ENCODE peak calls at places on chromosomes 2 and 18, in ten cellular contexts. One of them, this sample, is unnamed. For H3K4me1 and H3K36me3, the result is how much of the 10 kb centered on the place peaks cover.

GRCh38 chr18:45521777-45522176 is 93.5 kb upstream of the SLC14A2 start:
- DNase-seq in right lobe of liver: no peak
- DNase-seq in ovary: no peak
- DNase-seq in sigmoid colon: no peak
- DNase-seq in GM23338: no peak
- DNase-seq in hepatocyte: peak
- DNase-seq in Panc1: no peak
- DNase-seq in lower lobe of right lung: no peak
- DNase-seq in DND-41: no peak
- DNase-seq in heart right ventricle: no peak
- DNase-seq in this sample: no peak

GRCh38 chr18:8654482-8655451 is 45.5 kb downstream of the RAB12 start:
- DNase-seq in GM23338: peak
- DNase-seq in Panc1: no peak
- DNase-seq in lower lobe of right lung: no peak
- DNase-seq in right lobe of liver: no peak
- DNase-seq in ovary: no peak
- DNase-seq in DND-41: no peak
- DNase-seq in heart right ventricle: no peak
- DNase-seq in sigmoid colon: no peak
- DNase-seq in hepatocyte: peak
- DNase-seq in this sample: no peak

GRCh38 chr18:27400001-27400400 is 214.9 kb upstream of the CHST9 start:
- DNase-seq in hepatocyte: no peak
- DNase-seq in ovary: no peak
- DNase-seq in lower lobe of right lung: no peak
- DNase-seq in right lobe of liver: no peak
- DNase-seq in DND-41: no peak
- DNase-seq in Panc1: no peak
- DNase-seq in sigmoid colon: no peak
- DNase-seq in GM23338: peak
- DNase-seq in heart right ventricle: no peak
- DNase-seq in this sample: no peak

GRCh38 chr2:220162320-220162719 is 534.9 kb downstream of the SLC4A3 start:
- DNase-seq in DND-41: no peak
- DNase-seq in heart right ventricle: no peak
- DNase-seq in ovary: no peak
- DNase-seq in sigmoid colon: no peak
- DNase-seq in right lobe of liver: no peak
- DNase-seq in Panc1: no peak
- DNase-seq in hepatocyte: no peak
- DNase-seq in GM23338: no peak
- DNase-seq in lower lobe of right lung: no peak
- DNase-seq in this sample: no peak

GRCh38 chr2:102788216-102788879 is 26.5 kb downstream of the TMEM182 start:
- DNase-seq in GM23338: no peak
- DNase-seq in DND-41: no peak
- DNase-seq in Panc1: no peak
- DNase-seq in lower lobe of right lung: no peak
- DNase-seq in sigmoid colon: no peak
- DNase-seq in right lobe of liver: no peak
- DNase-seq in heart right ventricle: no peak
- DNase-seq in ovary: no peak
- DNase-seq in hepatocyte: no peak
- DNase-seq in this sample: no peak

GRCh38 chr2:136255648-136256461 is 137.9 kb upstream of the CXCR4 start:
- DNase-seq in ovary: no peak
- DNase-seq in sigmoid colon: no peak
- DNase-seq in GM23338: no peak
- DNase-seq in DND-41: no peak
- DNase-seq in heart right ventricle: no peak
- DNase-seq in hepatocyte: no peak
- DNase-seq in Panc1: no peak
- DNase-seq in lower lobe of right lung: no peak
- DNase-seq in right lobe of liver: no peak
- DNase-seq in this sample: no peak

GRCh38 chr2:38598991-38599295 is 3.8 kb downstream of the HNRNPLL start:
- DNase-seq in heart right ventricle: no peak
- DNase-seq in hepatocyte: no peak
- DNase-seq in DND-41: no peak
- DNase-seq in right lobe of liver: no peak
- DNase-seq in Panc1: no peak
- DNase-seq in ovary: no peak
- DNase-seq in GM23338: no peak
- DNase-seq in lower lobe of right lung: no peak
- DNase-seq in sigmoid colon: no peak
- DNase-seq in this sample: no peak

GRCh38 chr2:230219419-230220331 is at the start of gene SP110:
- DNase-seq in ovary: peak
- DNase-seq in GM23338: peak
- DNase-seq in Panc1: peak
- DNase-seq in hepatocyte: peak
- DNase-seq in DND-41: peak
- DNase-seq in sigmoid colon: peak
- DNase-seq in right lobe of liver: peak
- DNase-seq in lower lobe of right lung: peak
- DNase-seq in heart right ventricle: peak
- DNase-seq in this sample: peak

GRCh38 chr2:11019614-11020013 is 107.9 kb downstream of the KCNF1 start:
- DNase-seq in ovary: no peak
- DNase-seq in DND-41: no peak
- DNase-seq in Panc1: no peak
- DNase-seq in lower lobe of right lung: no peak
- DNase-seq in hepatocyte: no peak
- DNase-seq in GM23338: no peak
- DNase-seq in sigmoid colon: no peak
- DNase-seq in heart right ventricle: no peak
- DNase-seq in right lobe of liver: no peak
- DNase-seq in this sample: no peak

GRCh38 chr2:128599700-128600099 is 281.0 kb upstream of the HS6ST1 start:
- DNase-seq in Panc1: no peak
- DNase-seq in GM23338: no peak
- DNase-seq in right lobe of liver: no peak
- DNase-seq in heart right ventricle: no peak
- DNase-seq in hepatocyte: no peak
- DNase-seq in sigmoid colon: peak
- DNase-seq in ovary: peak
- DNase-seq in DND-41: no peak
- DNase-seq in lower lobe of right lung: no peak
- DNase-seq in this sample: peak
- H3K4me1 ChIP-seq in Panc1: under half
- H3K4me1 ChIP-seq in GM23338: under half
- H3K4me1 ChIP-seq in right lobe of liver: under half
- H3K4me1 ChIP-seq in heart right ventricle: under half
- H3K4me1 ChIP-seq in hepatocyte: under half
- H3K4me1 ChIP-seq in sigmoid colon: under half
- H3K4me1 ChIP-seq in ovary: under half
- H3K4me1 ChIP-seq in DND-41: under half
- H3K4me1 ChIP-seq in lower lobe of right lung: under half
- H3K4me1 ChIP-seq in this sample: under half

DNA sequence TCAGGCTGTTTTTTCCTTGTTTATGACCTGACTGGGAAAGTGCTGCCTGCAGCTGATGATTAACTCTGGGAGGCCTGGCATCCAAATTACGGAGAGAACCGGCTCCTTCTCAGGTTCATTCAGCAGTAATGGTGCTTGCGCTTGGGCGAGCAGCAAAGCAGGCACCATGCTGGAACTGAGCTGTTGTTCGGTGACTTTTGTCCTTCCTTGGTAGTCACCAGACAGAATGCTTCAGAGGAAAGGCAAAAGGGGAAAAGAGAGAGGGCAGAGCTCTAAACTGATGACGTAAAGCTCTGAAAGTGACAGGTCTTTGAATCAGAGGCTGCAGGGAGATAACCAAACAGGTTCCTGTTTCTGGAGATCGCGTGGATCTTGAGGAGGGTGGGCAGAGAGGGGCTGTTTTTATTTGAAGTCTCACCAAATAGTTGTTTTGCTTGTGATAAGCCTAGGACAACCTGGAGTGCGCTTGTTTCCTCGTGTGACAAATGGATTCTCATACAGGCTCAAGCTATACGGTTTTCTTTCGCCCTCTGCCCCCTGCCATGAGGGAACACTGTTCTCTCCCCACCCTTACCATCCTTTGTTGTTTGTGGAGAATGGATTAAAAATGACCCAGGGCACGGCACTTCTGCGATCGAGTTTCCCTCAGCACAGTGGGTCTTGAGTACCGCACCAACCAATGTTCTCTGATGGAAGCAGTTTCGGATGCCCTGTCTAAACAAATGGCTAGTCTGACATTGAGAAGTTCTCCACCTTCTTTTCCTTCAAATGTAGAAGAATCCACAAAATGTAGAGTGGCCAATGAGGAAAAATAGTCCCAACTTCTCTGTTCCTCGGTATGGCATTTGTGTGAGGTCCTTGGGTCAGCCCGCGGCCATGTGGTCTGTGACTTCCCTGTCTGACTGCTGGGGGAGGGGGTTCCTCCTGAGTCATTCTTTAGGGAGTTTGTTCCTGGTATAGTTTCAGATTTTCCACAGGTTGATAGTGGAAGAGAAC is 1.3 kb downstream of the RASGRP3 start:
- DNase-seq in sigmoid colon: peak
- DNase-seq in GM23338: no peak
- DNase-seq in heart right ventricle: peak
- DNase-seq in ovary: no peak
- DNase-seq in DND-41: no peak
- DNase-seq in right lobe of liver: peak
- DNase-seq in hepatocyte: peak
- DNase-seq in Panc1: peak
- DNase-seq in lower lobe of right lung: peak
- DNase-seq in this sample: no peak
- H3K36me3 ChIP-seq in sigmoid colon: under half
- H3K36me3 ChIP-seq in GM23338: under half
- H3K36me3 ChIP-seq in heart right ventricle: under half
- H3K36me3 ChIP-seq in ovary: under half
- H3K36me3 ChIP-seq in DND-41: under half
- H3K36me3 ChIP-seq in right lobe of liver: under half
- H3K36me3 ChIP-seq in hepatocyte: under half
- H3K36me3 ChIP-seq in Panc1: under half
- H3K36me3 ChIP-seq in lower lobe of right lung: under half
- H3K36me3 ChIP-seq in this sample: under half

GRCh38 chr2:112814278-112814677 is 22.3 kb downstream of the IL1B start:
- DNase-seq in lower lobe of right lung: no peak
- DNase-seq in DND-41: no peak
- DNase-seq in ovary: no peak
- DNase-seq in hepatocyte: no peak
- DNase-seq in GM23338: peak
- DNase-seq in Panc1: no peak
- DNase-seq in right lobe of liver: no peak
- DNase-seq in sigmoid colon: no peak
- DNase-seq in heart right ventricle: no peak
- DNase-seq in this sample: no peak
- TF ChIP-seq CTCF in lower lobe of right lung: no peak
- TF ChIP-seq CTCF in DND-41: no peak
- TF ChIP-seq CTCF in ovary: no peak
- TF ChIP-seq CTCF in hepatocyte: no peak
- TF ChIP-seq CTCF in GM23338: no peak
- TF ChIP-seq CTCF in Panc1: no peak
- TF ChIP-seq CTCF in right lobe of liver: no peak
- TF ChIP-seq CTCF in sigmoid colon: no peak
- TF ChIP-seq CTCF in heart right ventricle: no peak
- TF ChIP-seq CTCF in this sample: no peak

GRCh38 chr2:62660582-62661262 is 44.8 kb upstream of the EHBP1 start:
- DNase-seq in hepatocyte: no peak
- DNase-seq in DND-41: no peak
- DNase-seq in lower lobe of right lung: no peak
- DNase-seq in heart right ventricle: no peak
- DNase-seq in sigmoid colon: no peak
- DNase-seq in ovary: no peak
- DNase-seq in Panc1: no peak
- DNase-seq in right lobe of liver: no peak
- DNase-seq in GM23338: no peak
- DNase-seq in this sample: no peak

GRCh38 chr2:62662131-62662530 is 43.4 kb upstream of the EHBP1 start:
- DNase-seq in lower lobe of right lung: no peak
- DNase-seq in heart right ventricle: no peak
- DNase-seq in right lobe of liver: no peak
- DNase-seq in DND-41: no peak
- DNase-seq in Panc1: no peak
- DNase-seq in ovary: no peak
- DNase-seq in sigmoid colon: no peak
- DNase-seq in GM23338: no peak
- DNase-seq in hepatocyte: no peak
- DNase-seq in this sample: no peak

GRCh38 chr2:62662548-62662947 is 43.0 kb upstream of the EHBP1 start:
- DNase-seq in lower lobe of right lung: no peak
- DNase-seq in GM23338: peak
- DNase-seq in heart right ventricle: no peak
- DNase-seq in DND-41: no peak
- DNase-seq in ovary: peak
- DNase-seq in right lobe of liver: no peak
- DNase-seq in hepatocyte: no peak
- DNase-seq in Panc1: no peak
- DNase-seq in sigmoid colon: no peak
- DNase-seq in this sample: no peak

GRCh38 chr2:62660087-62660486 is 45.4 kb upstream of the EHBP1 start:
- DNase-seq in sigmoid colon: no peak
- DNase-seq in ovary: no peak
- DNase-seq in heart right ventricle: no peak
- DNase-seq in Panc1: no peak
- DNase-seq in DND-41: no peak
- DNase-seq in right lobe of liver: no peak
- DNase-seq in GM23338: no peak
- DNase-seq in lower lobe of right lung: no peak
- DNase-seq in hepatocyte: no peak
- DNase-seq in this sample: no peak

GRCh38 chr2:62661263-62661635 is 44.3 kb upstream of the EHBP1 start:
- DNase-seq in sigmoid colon: no peak
- DNase-seq in GM23338: peak
- DNase-seq in lower lobe of right lung: no peak
- DNase-seq in heart right ventricle: no peak
- DNase-seq in Panc1: no peak
- DNase-seq in right lobe of liver: no peak
- DNase-seq in ovary: no peak
- DNase-seq in DND-41: no peak
- DNase-seq in hepatocyte: no peak
- DNase-seq in this sample: no peak
- H3K4me1 ChIP-seq in sigmoid colon: half or more
- H3K4me1 ChIP-seq in GM23338: under half
- H3K4me1 ChIP-seq in lower lobe of right lung: under half
- H3K4me1 ChIP-seq in heart right ventricle: under half
- H3K4me1 ChIP-seq in Panc1: under half
- H3K4me1 ChIP-seq in right lobe of liver: under half
- H3K4me1 ChIP-seq in ovary: under half
- H3K4me1 ChIP-seq in DND-41: under half
- H3K4me1 ChIP-seq in hepatocyte: under half
- H3K4me1 ChIP-seq in this sample: under half

This sample was measured in Caco-2.